ENCODE peak calls at places on chromosomes 2 and 18, in four cellular contexts. One of them, this sample, is unnamed.

GRCh38 chr2:169584005-169584877 is at the start of gene PPIG:
- DNase-seq in HepG2: peak; percentile 91
- DNase-seq in GM12878: peak; percentile 60
- DNase-seq in K562: peak; percentile 91
- DNase-seq in this sample: peak; percentile 89

GRCh38 chr2:215773728-215774127 is 239.6 kb downstream of the MREG start:
- DNase-seq in HepG2: peak; percentile 41
- DNase-seq in K562: no peak
- DNase-seq in GM12878: no peak
- DNase-seq in this sample: no peak

GRCh38 chr2:61255580-61256437 is 93.8 kb downstream of the C2orf74 start:
- DNase-seq in HepG2: peak; percentile 64
- DNase-seq in GM12878: no peak
- DNase-seq in K562: no peak
- DNase-seq in this sample: no peak

GRCh38 chr2:23753291-23754006 is 173.5 kb downstream of the ATAD2B start:
- DNase-seq in HepG2: no peak
- DNase-seq in K562: no peak
- DNase-seq in GM12878: no peak
- DNase-seq in this sample: no peak

GRCh38 chr2:139281124-139281523 is 500.9 kb upstream of the NXPH2 start:
- DNase-seq in HepG2: no peak
- DNase-seq in GM12878: no peak
- DNase-seq in K562: no peak
- DNase-seq in this sample: no peak

GRCh38 chr2:38648107-38648761 is 17.7 kb upstream of the GALM start:
- DNase-seq in HepG2: peak; percentile 40
- DNase-seq in K562: no peak
- DNase-seq in GM12878: no peak
- DNase-seq in this sample: no peak

GRCh38 chr2:118670868-118671267 is 176.6 kb downstream of the EN1 start:
- DNase-seq in HepG2: no peak
- DNase-seq in GM12878: no peak
- DNase-seq in K562: no peak
- DNase-seq in this sample: no peak

GRCh38 chr2:171086352-171087290 is 74.1 kb downstream of the TLK1 start:
- DNase-seq in HepG2: peak; percentile 65
- DNase-seq in GM12878: peak; percentile 9
- DNase-seq in K562: peak; percentile 37
- DNase-seq in this sample: peak; percentile 57

DNA sequence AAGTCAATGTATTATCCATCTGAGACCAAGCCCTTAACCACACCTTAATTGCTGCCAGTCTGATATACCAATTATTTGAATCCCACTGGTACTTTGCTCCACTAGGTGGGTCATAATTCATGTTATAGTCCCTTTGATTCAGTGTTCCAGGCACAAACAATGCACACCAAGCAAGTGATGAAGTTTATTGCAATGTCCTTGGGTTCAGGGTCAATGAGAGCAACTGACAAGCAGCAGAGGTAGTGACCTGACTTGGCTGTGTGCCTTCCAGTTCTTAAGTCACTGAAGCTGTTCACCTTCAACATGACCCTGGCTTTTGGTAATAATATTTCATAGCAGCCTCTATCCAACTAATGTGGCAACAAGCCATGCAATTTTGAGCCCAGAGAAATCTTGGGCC is 3.3 kb upstream of the CPO start:
- DNase-seq in HepG2: no peak
- DNase-seq in GM12878: no peak
- DNase-seq in K562: no peak
- DNase-seq in this sample: no peak
- TF ChIP-seq BHLHE40 in HepG2: no peak
- TF ChIP-seq BHLHE40 in GM12878: no peak
- TF ChIP-seq BHLHE40 in K562: no peak
- TF ChIP-seq BHLHE40 in this sample: no peak

DNA sequence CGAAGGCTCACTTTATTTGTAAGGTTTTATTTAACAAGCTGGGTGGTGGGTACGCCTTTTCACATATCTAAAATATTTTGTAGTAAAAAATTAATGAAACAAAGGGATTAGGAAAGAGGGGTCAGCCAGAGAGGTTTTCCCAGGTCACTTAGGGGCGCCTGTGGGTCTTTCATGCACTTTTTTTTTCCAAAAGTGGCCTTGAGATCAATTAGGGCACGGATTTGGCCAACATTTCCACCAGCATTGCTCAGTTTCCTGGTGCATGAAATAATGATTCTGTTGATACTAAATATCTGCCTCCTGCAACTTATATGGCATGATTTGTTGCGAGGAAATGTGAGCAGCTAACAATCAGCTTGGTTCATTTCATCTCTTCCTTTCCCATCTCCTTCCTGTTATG is 67.6 kb upstream of the ZCCHC2 start:
- DNase-seq in K562: no peak
- DNase-seq in GM12878: no peak
- DNase-seq in HepG2: peak; percentile 82
- DNase-seq in this sample: no peak
- TF ChIP-seq FOXM1 in K562: no peak
- TF ChIP-seq FOXM1 in GM12878: no peak
- TF ChIP-seq FOXM1 in HepG2: no peak
- TF ChIP-seq FOXM1 in this sample: no peak

GRCh38 chr18:13280066-13280795 is 61.7 kb downstream of the LDLRAD4 start:
- DNase-seq in GM12878: no peak
- DNase-seq in HepG2: no peak
- DNase-seq in K562: no peak
- DNase-seq in this sample: no peak
- TF ChIP-seq BHLHE40 in GM12878: no peak
- TF ChIP-seq BHLHE40 in HepG2: no peak
- TF ChIP-seq BHLHE40 in K562: no peak
- TF ChIP-seq BHLHE40 in this sample: no peak

GRCh38 chr18:59783138-59783537 is 85.9 kb upstream of the CCBE1 start:
- DNase-seq in K562: no peak
- DNase-seq in HepG2: peak; percentile 72
- DNase-seq in GM12878: peak; percentile 9
- DNase-seq in this sample: peak; percentile 45
- TF ChIP-seq FOXM1 in K562: no peak
- TF ChIP-seq FOXM1 in HepG2: no peak
- TF ChIP-seq FOXM1 in GM12878: no peak
- TF ChIP-seq FOXM1 in this sample: no peak

DNA sequence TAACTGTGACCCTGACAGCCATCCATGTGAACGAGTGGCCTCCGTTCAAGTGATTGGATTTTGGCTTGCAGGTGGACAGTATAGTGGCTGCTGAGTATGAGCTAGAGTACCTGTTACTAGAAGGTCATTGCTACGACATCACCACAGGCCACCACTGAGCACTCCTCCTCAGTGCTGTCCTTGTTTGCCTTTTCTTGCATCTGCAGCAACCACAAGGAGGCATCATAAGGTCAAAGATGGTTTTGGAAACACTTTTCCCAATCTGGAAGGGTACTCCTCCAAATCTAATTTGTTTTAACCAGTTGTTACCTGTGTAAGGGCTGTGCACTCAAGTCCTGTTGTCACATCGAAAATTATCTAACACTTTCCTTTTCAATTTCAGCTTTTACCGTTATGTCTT is 81.2 kb downstream of the UGGT1 start:
- DNase-seq in K562: no peak
- DNase-seq in HepG2: peak; percentile 55
- DNase-seq in GM12878: no peak
- DNase-seq in this sample: no peak
- TF ChIP-seq BHLHE40 in K562: no peak
- TF ChIP-seq BHLHE40 in HepG2: no peak
- TF ChIP-seq BHLHE40 in GM12878: no peak
- TF ChIP-seq BHLHE40 in this sample: no peak

GRCh38 chr2:239543696-239544095 is 142.9 kb upstream of the HDAC4 start:
- DNase-seq in HepG2: no peak
- DNase-seq in K562: no peak
- DNase-seq in GM12878: no peak
- DNase-seq in this sample: no peak

GRCh38 chr2:239545741-239546392 is 145.0 kb upstream of the HDAC4 start:
- DNase-seq in HepG2: no peak
- DNase-seq in K562: no peak
- DNase-seq in GM12878: no peak
- DNase-seq in this sample: no peak

GRCh38 chr2:239546541-239546940 is 145.7 kb upstream of the HDAC4 start:
- DNase-seq in HepG2: no peak
- DNase-seq in GM12878: no peak
- DNase-seq in K562: no peak
- DNase-seq in this sample: no peak

GRCh38 chr2:239544846-239545465 is 144.1 kb upstream of the HDAC4 start:
- DNase-seq in HepG2: no peak
- DNase-seq in K562: no peak
- DNase-seq in GM12878: no peak
- DNase-seq in this sample: no peak

GRCh38 chr2:239544141-239544800 is 143.5 kb upstream of the HDAC4 start:
- DNase-seq in HepG2: no peak
- DNase-seq in GM12878: no peak
- DNase-seq in K562: no peak
- DNase-seq in this sample: no peak
- TF ChIP-seq FOXM1 in HepG2: no peak
- TF ChIP-seq FOXM1 in GM12878: no peak
- TF ChIP-seq FOXM1 in K562: no peak
- TF ChIP-seq FOXM1 in this sample: no peak

DNA sequence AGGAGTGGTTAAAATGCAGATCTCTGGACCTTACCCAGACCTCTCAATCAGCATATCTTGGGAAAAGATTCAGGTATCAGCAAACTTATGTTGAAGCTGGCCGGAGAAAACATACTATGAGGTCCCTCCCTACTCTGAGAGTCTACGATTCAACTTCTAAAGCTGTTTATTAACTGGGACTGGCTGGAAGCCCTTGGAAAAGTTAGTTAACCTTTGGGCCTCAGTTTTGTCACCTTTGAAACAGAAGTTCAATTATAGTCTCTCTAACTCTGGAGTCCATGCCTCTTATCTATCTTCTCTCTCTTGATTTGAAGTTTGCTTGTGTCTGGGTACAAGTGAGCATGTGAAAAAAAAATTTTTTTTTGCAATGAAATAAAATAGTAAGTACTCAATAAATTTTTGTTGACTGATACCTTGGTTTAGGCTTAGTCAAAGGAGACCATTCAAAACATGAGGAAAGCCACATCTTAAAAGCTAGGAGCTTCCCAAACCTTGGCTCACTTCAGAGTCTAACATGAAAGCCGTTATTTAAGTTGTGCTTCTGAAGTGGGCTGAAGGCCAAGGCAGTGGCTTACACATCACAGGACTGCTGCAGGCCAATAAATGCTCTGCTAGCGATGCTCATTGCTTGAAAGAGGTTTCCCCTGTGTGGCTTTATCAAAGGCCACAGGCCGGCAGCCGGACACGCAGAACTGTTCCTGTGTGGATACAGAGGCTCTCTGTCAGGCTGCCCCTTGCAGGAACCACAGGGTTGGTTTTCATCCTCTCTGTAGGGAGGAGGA is 110.6 kb upstream of the FAM136A start:
- DNase-seq in HepG2: no peak
- DNase-seq in K562: no peak
- DNase-seq in GM12878: no peak
- DNase-seq in this sample: no peak
- TF ChIP-seq BHLHE40 in HepG2: no peak
- TF ChIP-seq BHLHE40 in K562: no peak
- TF ChIP-seq BHLHE40 in GM12878: no peak
- TF ChIP-seq BHLHE40 in this sample: no peak

GRCh38 chr2:20013061-20013721 is 723 bp upstream of the MATN3 start:
- DNase-seq in HepG2: peak; percentile 94
- DNase-seq in K562: no peak
- DNase-seq in GM12878: no peak
- DNase-seq in this sample: no peak

GRCh38 chr2:20018576-20019152 is 6.2 kb upstream of the MATN3 start:
- DNase-seq in GM12878: no peak
- DNase-seq in K562: no peak
- DNase-seq in HepG2: no peak
- DNase-seq in this sample: no peak

GRCh38 chr2:20016346-20016745 is 3.9 kb upstream of the MATN3 start:
- DNase-seq in HepG2: no peak
- DNase-seq in GM12878: no peak
- DNase-seq in K562: no peak
- DNase-seq in this sample: no peak

GRCh38 chr2:20012282-20013060 is at the start of gene MATN3:
- DNase-seq in HepG2: peak; percentile 68
- DNase-seq in K562: peak; percentile 56
- DNase-seq in GM12878: no peak
- DNase-seq in this sample: peak; percentile 45

GRCh38 chr2:20015482-20016083 is 3.1 kb upstream of the MATN3 start:
- DNase-seq in HepG2: peak; percentile 75
- DNase-seq in GM12878: peak; percentile 7
- DNase-seq in K562: peak; percentile 38
- DNase-seq in this sample: peak; percentile 51
- TF ChIP-seq FOXM1 in HepG2: no peak
- TF ChIP-seq FOXM1 in GM12878: peak; percentile 19
- TF ChIP-seq FOXM1 in K562: no peak
- TF ChIP-seq FOXM1 in this sample: no peak

This sample was measured in HEK293T.